ENCODE peak calls at places on chromosome X, in ten cellular contexts. D is NCI-H1105; R is activated effector memory CD4-positive, alpha-beta T cell treated with Interleukin-2 at 50 U/mL for 16 hours; X is RCC 7860; O is ureter; K is occipital lobe; Q is HS-5; C is progenitor cell of endocrine pancreas; N is AG08395; Z is NCI-H2171 treated with DMSO at 0.1 percent for 48 hours. S is an unnamed sample.

GRCh38 chrX:30065226-30065625 is 150.1 kb upstream of the MAGEB2 start:
- DNase-seq in D (no peak), R (no peak), X (peak), O (no peak), K (no peak), Q (peak), C (no peak), N (peak), Z (no peak), S (no peak)

GRCh38 chrX:12955882-12956703 is 18.8 kb upstream of the TMSB4X start:
- DNase-seq in D (no peak), R (peak), X (peak), O (peak), K (no peak), Q (no peak), C (no peak), N (peak), Z (no peak), S (no peak)

GRCh38 chrX:39442332-39442731 is 641.1 kb downstream of the MID1IP1 start:
- DNase-seq in D (no peak), R (no peak), X (peak), O (no peak), K (no peak), Q (no peak), C (no peak), N (no peak), Z (no peak), S (peak)

GRCh38 chrX:97252111-97252510 is 368.4 kb downstream of the RPA4 start:
- DNase-seq in D (no peak), R (no peak), X (no peak), O (no peak), K (no peak), Q (no peak), C (no peak), N (no peak), Z (no peak), S (no peak)

GRCh38 chrX:113580486-113580885 is 739.9 kb upstream of the AMOT start:
- DNase-seq in D (no peak), R (no peak), X (no peak), O (no peak), K (no peak), Q (no peak), C (no peak), N (no peak), Z (no peak), S (no peak)

GRCh38 chrX:46865281-46865680 is 28.4 kb downstream of the RP2 start:
- DNase-seq in D (no peak), R (no peak), X (peak), O (no peak), K (no peak), Q (peak), C (no peak), N (peak), Z (no peak), S (no peak)

GRCh38 chrX:112705726-112706125 is 26.0 kb upstream of the LHFPL1 start:
- DNase-seq in D (no peak), R (no peak), X (no peak), O (no peak), K (no peak), Q (no peak), C (no peak), N (no peak), Z (no peak), S (no peak)

GRCh38 chrX:3346436-3347329 is at the start of gene MXRA5:
- DNase-seq in D (no peak), R (no peak), X (no peak), O (peak), K (no peak), Q (no peak), C (peak), N (peak), Z (peak), S (no peak)

GRCh38 chrX:68428431-68428830 is 4.9 kb downstream of the OPHN1 start:
- DNase-seq in D (no peak), R (no peak), X (peak), O (no peak), K (no peak), Q (no peak), C (no peak), N (no peak), Z (no peak), S (no peak)

GRCh38 chrX:16771483-16772398 is 14.5 kb upstream of the TXLNG start:
- DNase-seq in D (no peak), R (no peak), X (peak), O (no peak), K (no peak), Q (peak), C (peak), N (no peak), Z (peak), S (no peak)

GRCh38 chrX:117407449-117408170 is 709.0 kb downstream of the KLHL13 start:
- DNase-seq in D (no peak), R (no peak), X (no peak), O (no peak), K (no peak), Q (no peak), C (no peak), N (no peak), Z (no peak), S (no peak)